ENCODE peak calls at places on chromosomes 16 and 17, in eight cellular contexts. P is AML-193, R is GF-D8, L is tibial artery, Y is anterior cingulate cortex, M is RWPE2, J is heart left ventricle, W is nephron progenitor cell. T is an unnamed sample.

GRCh38 chr17:66494023-66494803 is 191.8 kb downstream of the PRKCA start:
- DNase-seq in R (peak), M (no peak), W (no peak), Y (no peak), L (no peak), P (peak), J (no peak), T (no peak)

GRCh38 chr16:52528393-52529080 is 18.4 kb downstream of the TOX3 start:
- DNase-seq in M (no peak), W (no peak), P (no peak), J (no peak), R (no peak), Y (no peak), L (no peak), T (no peak)

GRCh38 chr17:57669671-57670529 is 75.2 kb downstream of the CCDC182 start:
- DNase-seq in L (no peak), R (no peak), W (no peak), J (no peak), M (no peak), Y (no peak), P (no peak), T (no peak)

GRCh38 chr16:59478806-59479205 is 744.7 kb upstream of the GOT2 start:
- DNase-seq in Y (no peak), M (no peak), L (no peak), P (no peak), R (no peak), W (no peak), J (no peak), T (no peak)

GRCh38 chr16:3459401-3460090 is 16.1 kb downstream of the NAA60 start:
- DNase-seq in R (no peak), P (no peak), Y (no peak), J (no peak), L (no peak), M (no peak), W (no peak), T (no peak)

GRCh38 chr16:84916850-84917249 is 94.5 kb downstream of the ZDHHC7 start:
- DNase-seq in L (no peak), W (no peak), Y (no peak), M (no peak), P (no peak), R (no peak), J (no peak), T (no peak)

GRCh38 chr17:79188048-79188447 is 113.4 kb downstream of the ENGASE start:
- DNase-seq in L (no peak), M (no peak), P (peak), W (peak), R (no peak), Y (no peak), J (no peak), T (no peak)

GRCh38 chr17:4038076-4038475 is 73.8 kb upstream of the ATP2A3 start:
- DNase-seq in M (no peak), J (no peak), P (no peak), R (no peak), Y (no peak), W (no peak), L (no peak), T (no peak)

GRCh38 chr17:12953126-12953525 is 64.7 kb downstream of the ELAC2 start:
- DNase-seq in Y (peak), R (no peak), L (no peak), W (no peak), J (no peak), P (no peak), M (no peak), T (no peak)

GRCh38 chr17:50487213-50488096 is 8.8 kb downstream of the RSAD1 start:
- DNase-seq in R (no peak), Y (no peak), P (no peak), M (peak), L (no peak), W (no peak), J (no peak), T (no peak)

GRCh38 chr17:21302711-21303425 is 18.4 kb downstream of the MAP2K3 start:
- DNase-seq in P (no peak), J (peak), R (no peak), L (no peak), Y (no peak), W (no peak), M (peak), T (no peak)

GRCh38 chr17:49729074-49729473 is 21.3 kb upstream of the SLC35B1 start:
- DNase-seq in R (no peak), Y (no peak), M (no peak), J (peak), W (no peak), L (no peak), P (no peak), T (no peak)

GRCh38 chr17:40632206-40632605 is 15.4 kb downstream of the SMARCE1 start:
- DNase-seq in M (no peak), R (no peak), J (no peak), W (no peak), P (no peak), L (no peak), Y (no peak), T (no peak)

GRCh38 chr17:7851438-7852261 is 3.2 kb upstream of the TMEM88 start:
- DNase-seq in P (peak), L (peak), M (peak), Y (peak), W (peak), R (peak), J (peak), T (peak)

GRCh38 chr17:50630524-50631194 is 4.0 kb upstream of the ABCC3 start:
- DNase-seq in M (no peak), L (no peak), J (peak), W (peak), R (no peak), Y (no peak), P (peak), T (no peak)

GRCh38 chr17:19486351-19487008 is 47.2 kb upstream of the SLC47A1 start:
- DNase-seq in L (no peak), R (no peak), M (no peak), P (no peak), J (no peak), Y (no peak), W (no peak), T (no peak)

T was measured in substantia nigra.